ENCODE peak calls at places on chromosomes 11 and 22, in nine cellular contexts. Z is DND-41; U is GM18507; T is heart right ventricle; O is H1; F is B cell; W is endothelial cell; G is stimulated activated CD8-positive, alpha-beta memory T cell treated with anti-CD3 and anti-CD28 coated beads, Interleukin-15, amount 100 ng/mL, for 24 hours; K is stimulated activated CD4-positive, alpha-beta T cell treated with anti-CD3 and anti-CD28 coated beads, Interleukin-12 subunit alpha, Interleukin-12 subunit beta, amount 100 ng/mL, for 48 hours. Y is an unnamed sample.

GRCh38 chr11:107583629-107584195 is 7.2 kb upstream of the ELMOD1 start:
- DNase-seq in K (no peak), T (no peak), F (no peak), G (no peak), O (no peak), U (no peak), W (no peak), Z (no peak), Y (no peak)

GRCh38 chr11:102172127-102172848 is 62.0 kb downstream of the YAP1 start:
- DNase-seq in K (no peak), F (no peak), T (no peak), U (no peak), G (no peak), O (no peak), Z (no peak), W (no peak), Y (no peak)

GRCh38 chr11:15773024-15773423 is 583.3 kb downstream of the SOX6 start:
- DNase-seq in K (no peak), O (no peak), G (no peak), Z (no peak), T (no peak), F (no peak), W (no peak), U (no peak), Y (no peak)

GRCh38 chr11:108435066-108435465 is 32.3 kb downstream of the C11orf65 start:
- DNase-seq in Z (no peak), G (no peak), F (no peak), T (no peak), O (no peak), K (no peak), U (no peak), W (no peak), Y (no peak)

GRCh38 chr11:95505927-95506426 is 275.0 kb upstream of the SESN3 start:
- DNase-seq in F (no peak), G (no peak), K (no peak), O (no peak), T (no peak), U (no peak), Z (no peak), W (no peak), Y (no peak)

GRCh38 chr22:41106122-41106968 is 14.0 kb downstream of the EP300 start:
- DNase-seq in O (no peak), Z (no peak), K (no peak), G (no peak), W (no peak), T (no peak), U (no peak), F (no peak), Y (no peak)

GRCh38 chr11:29527391-29527936 is 489.4 kb downstream of the KCNA4 start:
- DNase-seq in F (no peak), W (no peak), O (no peak), Z (no peak), U (no peak), T (no peak), K (no peak), G (no peak), Y (peak)

GRCh38 chr22:30185129-30185528 is 61.4 kb downstream of the LIF start:
- DNase-seq in K (no peak), O (no peak), T (no peak), W (no peak), G (no peak), F (no peak), U (no peak), Z (no peak), Y (no peak)

GRCh38 chr11:67422894-67423293 is 5.4 kb upstream of the RPS6KB2 start:
- DNase-seq in F (no peak), O (no peak), K (no peak), W (no peak), T (no peak), Z (no peak), U (no peak), G (no peak), Y (no peak)

GRCh38 chr11:74276581-74276980 is 34.9 kb downstream of the P4HA3 start:
- DNase-seq in U (no peak), W (no peak), T (no peak), K (no peak), G (no peak), F (no peak), O (no peak), Z (no peak), Y (no peak)

GRCh38 chr22:26615830-26616435 is 1.9 kb downstream of the CRYBB1 start:
- DNase-seq in T (no peak), U (no peak), K (no peak), G (no peak), W (no peak), O (no peak), Z (no peak), F (no peak), Y (no peak)

GRCh38 chr11:70488171-70488570 is 89.8 kb downstream of the CTTN start:
- DNase-seq in W (no peak), K (no peak), F (no peak), U (no peak), G (no peak), O (no peak), Z (no peak), T (no peak), Y (no peak)

GRCh38 chr11:127670372-127670771 is 669.8 kb upstream of the KIRREL3 start:
- DNase-seq in Z (no peak), T (no peak), G (no peak), K (no peak), U (no peak), W (no peak), F (no peak), O (no peak), Y (no peak)

Y was measured in HAP-1.